ENCODE peak calls at places on chromosomes 3 and 15, in five cellular contexts. G is IMR-90; Y is GM19239; W is GM03348; Q is activated T-cell treated with anti-CD3 and anti-CD28 coated beads, Interleukin-2, amount 50 U/mL, for 72 hours. U is an unnamed sample.

GRCh38 chr3:115292131-115292530 is 145.0 kb upstream of the ZBTB20 start:
- DNase-seq in Y (no peak), G (no peak), W (no peak), Q (no peak), U (no peak)

GRCh38 chr15:52295421-52295991 is at the start of gene MYO5C:
- DNase-seq in Y (no peak), Q (no peak), G (no peak), W (peak), U (peak)

GRCh38 chr3:27758083-27758482 is 36.0 kb upstream of the EOMES start:
- DNase-seq in G (peak), Y (no peak), W (peak), Q (peak), U (no peak)

GRCh38 chr3:143643905-143644304 is 204.4 kb downstream of the SLC9A9 start:
- DNase-seq in G (no peak), Y (no peak), Q (no peak), W (no peak), U (no peak)

GRCh38 chr3:71310595-71311319 is 272.8 kb downstream of the FOXP1 start:
- DNase-seq in G (peak), Q (no peak), W (peak), Y (no peak), U (no peak)

GRCh38 chr15:69806287-69806915 is 291.3 kb downstream of the TLE3 start:
- DNase-seq in G (no peak), Q (no peak), Y (no peak), W (no peak), U (no peak)

GRCh38 chr3:59968510-59968909 is 918.7 kb upstream of the CFAP20DC start:
- DNase-seq in G (no peak), W (no peak), Q (no peak), Y (no peak), U (no peak)

GRCh38 chr3:153595186-153595815 is 433.3 kb downstream of the RAP2B start:
- DNase-seq in Q (no peak), Y (no peak), W (peak), G (peak), U (no peak)

GRCh38 chr3:48565591-48566400 is 2.2 kb upstream of the UCN2 start:
- DNase-seq in G (peak), W (peak), Q (peak), Y (no peak), U (no peak)

GRCh38 chr3:120284702-120285507 is at the start of gene GPR156:
- DNase-seq in Y (no peak), W (peak), Q (peak), G (no peak), U (no peak)

GRCh38 chr15:98953950-98954349 is 53.6 kb downstream of the PGPEP1L start:
- DNase-seq in G (no peak), Q (no peak), Y (no peak), W (no peak), U (no peak)

GRCh38 chr3:56547486-56547885 is 9.5 kb upstream of the CCDC66 start:
- DNase-seq in W (no peak), G (no peak), Q (no peak), Y (no peak), U (no peak)

GRCh38 chr3:187802928-187803259 is 57.6 kb upstream of the BCL6 start:
- DNase-seq in Q (peak), W (no peak), G (no peak), Y (peak), U (no peak)